ENCODE peak calls at places on chromosomes 16 and 17, in eight cellular contexts. Z is ovary, E is transverse colon, Y is fibroblast of lung, F is lung, H is A549, B is K562, I is adrenal gland. S is an unnamed sample.

GRCh38 chr17:56499799-56500388 is 93.6 kb upstream of the NOG start:
- DNase-seq in I (no peak), B (peak; percentile 23), F (no peak), Y (peak; percentile 52), H (peak; percentile 66), E (no peak), Z (no peak), S (no peak)

GRCh38 chr16:59154295-59154694 is 420.2 kb upstream of the GOT2 start:
- DNase-seq in Z (no peak), F (no peak), H (no peak), E (no peak), B (no peak), Y (no peak), I (no peak), S (no peak)

GRCh38 chr17:50331085-50331791 is 14.7 kb upstream of the XYLT2 start:
- DNase-seq in F (no peak), Y (peak; percentile 84), E (no peak), Z (no peak), H (no peak), I (peak; percentile 69), B (no peak), S (no peak)

GRCh38 chr17:412211-413015 is 59.8 kb upstream of the RPH3AL start:
- DNase-seq in E (peak; percentile 59), I (peak; percentile 58), Z (peak; percentile 58), H (peak; percentile 70), B (peak; percentile 24), F (peak; percentile 57), Y (peak; percentile 74), S (no peak)

GRCh38 chr17:37791434-37791833 is 46.6 kb upstream of the HNF1B start:
- DNase-seq in Z (no peak), I (no peak), B (peak; percentile 72), F (no peak), H (peak; percentile 80), E (peak; percentile 37), Y (peak; percentile 32), S (no peak)

GRCh38 chr17:74253036-74253435 is 21.0 kb upstream of the DNAI2 start:
- DNase-seq in Z (no peak), H (no peak), Y (no peak), B (no peak), E (no peak), F (no peak), I (no peak), S (no peak)

GRCh38 chr17:1871743-1872142 is 41.9 kb downstream of the RPA1 start:
- DNase-seq in I (no peak), H (no peak), Z (no peak), E (no peak), Y (no peak), F (no peak), B (no peak), S (no peak)

GRCh38 chr17:65346166-65346565 is 209.0 kb downstream of the RGS9 start:
- DNase-seq in Z (no peak), B (no peak), Y (no peak), E (no peak), F (no peak), H (no peak), I (no peak), S (no peak)

GRCh38 chr17:45296003-45296832 is 20.6 kb downstream of the MAP3K14 start:
- DNase-seq in E (peak; percentile 68), I (no peak), F (no peak), B (no peak), H (no peak), Y (no peak), Z (no peak), S (no peak)

GRCh38 chr17:77366206-77366557 is 225.4 kb downstream of the SEC14L1 start:
- DNase-seq in F (no peak), I (no peak), H (no peak), E (no peak), Z (no peak), Y (no peak), B (no peak), S (no peak)

GRCh38 chr17:75981019-75981615 is 2.1 kb downstream of the TEN1 start:
- DNase-seq in E (no peak), I (no peak), B (no peak), H (no peak), Y (no peak), Z (no peak), F (no peak), S (no peak)
- H3K27ac ChIP-seq in E (peak overlapping the region; percentile 97), I (no peak overlapping the region), B (peak overlapping the region; percentile 78), H (no peak overlapping the region), Y (no peak overlapping the region), Z (peak overlapping the region; percentile 24), F (no peak overlapping the region), S (no peak overlapping the region)

GRCh38 chr17:58328195-58329034 is at the start of gene TSPOAP1:
- DNase-seq in E (peak; percentile 46), F (no peak), I (no peak), Y (no peak), H (no peak), Z (no peak), B (peak; percentile 75), S (no peak)

GRCh38 chr17:58330544-58330996 is 2.0 kb upstream of the TSPOAP1 start:
- DNase-seq in E (no peak), B (no peak), H (no peak), Y (no peak), Z (no peak), I (no peak), F (no peak), S (no peak)

GRCh38 chr17:58329808-58330543 is 1.4 kb upstream of the TSPOAP1 start:
- DNase-seq in H (no peak), Y (no peak), I (no peak), Z (no peak), E (no peak), B (no peak), F (no peak), S (no peak)

GRCh38 chr17:58327363-58328194 is 1.0 kb downstream of the TSPOAP1 start:
- DNase-seq in B (no peak), Z (no peak), Y (no peak), E (no peak), F (no peak), H (no peak), I (no peak), S (no peak)

GRCh38 chr17:58329035-58329807 is 626 bp upstream of the TSPOAP1 start:
- DNase-seq in H (no peak), Z (no peak), F (peak; percentile 56), B (peak; percentile 59), E (peak; percentile 53), I (no peak), Y (no peak), S (no peak)
- TF ChIP-seq CTCF in H (peak; percentile 36), Z (no peak), F (no peak), B (peak; percentile 82), E (no peak), I (peak; percentile 19), Y (peak; percentile 7), S (no peak)

GRCh38 chr17:81095608-81095888 is 60.6 kb downstream of the BAIAP2 start:
- DNase-seq in Y (no peak), H (no peak), E (no peak), F (no peak), I (no peak), B (no peak), Z (no peak), S (no peak)

GRCh38 chr17:81097943-81098308 is 63.0 kb downstream of the BAIAP2 start:
- DNase-seq in I (no peak), E (peak; percentile 39), Z (no peak), H (peak; percentile 50), Y (no peak), B (peak; percentile 72), F (no peak), S (no peak)

GRCh38 chr17:81094744-81095607 is 60.0 kb downstream of the BAIAP2 start:
- DNase-seq in H (peak; percentile 91), Z (peak; percentile 78), F (peak; percentile 76), B (peak; percentile 77), E (peak; percentile 72), Y (peak; percentile 99), I (peak; percentile 92), S (peak; percentile 90)

GRCh38 chr17:81097134-81097942 is 62.4 kb downstream of the BAIAP2 start:
- DNase-seq in B (peak; percentile 88), Z (peak; percentile 86), E (peak; percentile 68), Y (peak; percentile 82), I (peak; percentile 80), H (peak; percentile 82), F (peak; percentile 71), S (peak; percentile 84)

GRCh38 chr17:81096741-81097133 is 61.8 kb downstream of the BAIAP2 start:
- DNase-seq in F (no peak), I (no peak), Z (no peak), H (no peak), Y (no peak), B (no peak), E (no peak), S (no peak)
- H3K4me3 ChIP-seq in F (no peak overlapping the region), I (no peak overlapping the region), Z (no peak overlapping the region), H (no peak overlapping the region), Y (no peak overlapping the region), B (no peak overlapping the region), E (peak overlapping the region; percentile 6), S (peak overlapping the region; percentile 56)

GRCh38 chr16:88920618-88921602 is 54.5 kb upstream of the PABPN1L start:
- DNase-seq in E (peak; percentile 70), F (peak; percentile 62), Y (peak; percentile 76), B (peak; percentile 38), H (no peak), I (no peak), Z (no peak), S (no peak)

GRCh38 chr16:88921603-88921995 is 55.1 kb upstream of the PABPN1L start:
- DNase-seq in I (no peak), B (no peak), E (no peak), F (no peak), Z (no peak), H (no peak), Y (no peak), S (no peak)

GRCh38 chr16:88922826-88923410 is 54.1 kb downstream of the CBFA2T3 start:
- DNase-seq in Z (no peak), F (no peak), I (no peak), E (no peak), B (no peak), Y (no peak), H (no peak), S (no peak)

GRCh38 chr16:88923450-88923849 is 53.6 kb downstream of the CBFA2T3 start:
- DNase-seq in Z (no peak), Y (no peak), I (no peak), H (no peak), E (no peak), B (no peak), F (no peak), S (no peak)

DNA sequence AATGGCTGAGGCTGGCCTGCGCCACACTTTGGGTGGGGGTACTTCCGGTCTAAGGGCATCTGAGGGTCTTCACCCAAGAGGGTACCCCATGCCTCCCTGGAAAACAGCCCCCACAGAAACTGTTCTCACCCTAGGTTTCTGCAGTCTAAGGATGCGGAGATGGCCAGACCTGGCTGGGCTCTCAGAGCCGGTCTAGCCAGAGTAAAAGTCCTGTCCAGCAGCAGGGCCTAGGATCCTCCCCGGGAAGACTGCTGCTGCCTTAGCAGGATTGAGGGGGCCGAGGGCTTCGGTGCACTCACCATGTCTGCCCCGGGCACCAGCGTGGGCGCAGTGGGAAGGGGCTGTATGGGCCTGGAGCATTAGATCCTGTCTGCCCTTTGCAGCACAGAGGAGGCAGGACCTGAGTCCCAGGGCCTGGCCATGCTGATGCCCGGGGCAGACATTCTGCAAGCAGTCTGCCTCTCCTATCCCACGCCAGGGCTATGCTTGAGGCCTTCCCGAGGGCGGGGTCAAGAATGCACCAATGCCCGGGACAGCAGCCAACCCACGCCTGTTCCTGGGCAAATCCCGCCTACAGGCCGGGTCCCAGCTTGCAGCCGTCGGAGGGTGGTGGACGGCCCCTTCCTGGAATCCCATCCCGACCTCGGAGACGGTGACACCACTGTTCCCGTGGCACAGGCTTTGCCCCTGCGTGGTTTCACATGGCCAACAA is 54.7 kb downstream of the CBFA2T3 start:
- DNase-seq in Y (peak; percentile 71), Z (no peak), F (peak; percentile 70), H (peak; percentile 44), I (peak; percentile 88), B (no peak), E (peak; percentile 67), S (no peak)
- H3K27ac ChIP-seq in Y (no peak overlapping the region), Z (no peak overlapping the region), F (peak overlapping the region; percentile 36), H (no peak overlapping the region), I (peak overlapping the region; percentile 90), B (no peak overlapping the region), E (peak overlapping the region; percentile 46), S (no peak overlapping the region)

S was measured in coronary artery.